ENCODE peak calls at places on chromosomes 3 and 15, in seven cellular contexts. Y is NCI-H460; U is endothelial cell of umbilical vein; B is Calu3; J is T follicular helper cell; D is WTC11; P is CD8-positive, alpha-beta memory T cell. O is an unnamed sample.

GRCh38 chr3:42685363-42685881 is at the start of gene KLHL40:
- DNase-seq in Y (no peak), U (no peak), B (no peak), J (no peak), D (no peak), P (no peak), O (no peak)

GRCh38 chr3:186115229-186115996 is 6.5 kb upstream of the ETV5 start:
- DNase-seq in Y (no peak), U (no peak), B (no peak), J (no peak), D (no peak), P (no peak), O (no peak)

GRCh38 chr3:40012381-40012780 is 203.0 kb downstream of the MYRIP start:
- DNase-seq in Y (no peak), U (no peak), B (no peak), J (no peak), D (no peak), P (no peak), O (no peak)

GRCh38 chr3:188817920-188818239 is 353.9 kb upstream of the TPRG1 start:
- DNase-seq in Y (no peak), U (no peak), B (no peak), J (no peak), D (no peak), P (no peak), O (no peak)

GRCh38 chr15:70152070-70152480 is 54.4 kb upstream of the TLE3 start:
- DNase-seq in Y (no peak), U (peak), B (no peak), J (no peak), D (no peak), P (no peak), O (no peak)

GRCh38 chr3:44468572-44469520 is 8.6 kb downstream of the ZNF445 start:
- DNase-seq in Y (no peak), U (no peak), B (no peak), J (no peak), D (peak), P (no peak), O (no peak)

GRCh38 chr3:170740726-170741591 is 129.0 kb downstream of the RPL22L1 start:
- DNase-seq in Y (peak), U (no peak), B (no peak), J (no peak), D (no peak), P (no peak), O (no peak)

GRCh38 chr3:188520466-188520865 is 366.5 kb downstream of the LPP start:
- DNase-seq in Y (no peak), U (no peak), B (no peak), J (no peak), D (no peak), P (no peak), O (no peak)

GRCh38 chr3:135166266-135166825 is 371.3 kb downstream of the EPHB1 start:
- DNase-seq in Y (no peak), U (no peak), B (no peak), J (no peak), D (no peak), P (no peak), O (no peak)

GRCh38 chr3:156395961-156396700 is 158.8 kb downstream of the SSR3 start:
- DNase-seq in Y (no peak), U (no peak), B (no peak), J (no peak), D (no peak), P (no peak), O (no peak)

GRCh38 chr3:50269460-50269859 is 513 bp downstream of the SEMA3B start:
- DNase-seq in Y (no peak), U (no peak), B (no peak), J (no peak), D (no peak), P (no peak), O (no peak)

O was measured in CD4-positive, CD25-positive, alpha-beta regulatory T cell.